ENCODE peak calls at places on chromosomes 4 and X, in eight cellular contexts. X is skeletal muscle cell, S is cardiac septum, Z is RPMI7951, Y is BJ, O is GOT3, T is cardiac muscle cell, E is T follicular helper cell. B is an unnamed sample.

GRCh38 chrX:77422886-77423648 is 24.1 kb upstream of the FGF16 start:
- DNase-seq in E (no peak), O (no peak), X (no peak), Z (no peak), Y (no peak), T (no peak), S (no peak), B (no peak)

GRCh38 chrX:150332023-150332422 is 31.1 kb upstream of the MAMLD1 start:
- DNase-seq in E (no peak), O (no peak), Y (no peak), T (no peak), X (no peak), S (no peak), Z (no peak), B (no peak)

GRCh38 chrX:72727846-72728245 is 13.7 kb upstream of the PHKA1 start:
- DNase-seq in Y (no peak), T (no peak), S (no peak), Z (no peak), O (no peak), E (no peak), X (no peak), B (no peak)

GRCh38 chrX:101973066-101973465 is 41.2 kb upstream of the ZMAT1 start:
- DNase-seq in O (no peak), Z (no peak), E (no peak), S (no peak), T (no peak), X (no peak), Y (no peak), B (no peak)

GRCh38 chr4:5995901-5996623 is 22.2 kb downstream of the C4orf50 start:
- DNase-seq in Z (no peak), S (peak), Y (no peak), O (no peak), X (no peak), E (no peak), T (no peak), B (no peak)

GRCh38 chr4:65698631-65699030 is 28.3 kb upstream of the EPHA5 start:
- DNase-seq in E (no peak), X (no peak), T (no peak), Y (no peak), O (no peak), Z (no peak), S (no peak), B (no peak)

GRCh38 chr4:163191999-163192398 is 25.3 kb upstream of the NAF1 start:
- DNase-seq in Z (no peak), S (no peak), Y (no peak), T (no peak), E (no peak), O (no peak), X (no peak), B (no peak)

GRCh38 chr4:123603165-123603564 is 206.6 kb downstream of the SPRY1 start:
- DNase-seq in T (peak), X (peak), E (no peak), Y (no peak), O (no peak), S (no peak), Z (peak), B (no peak)

GRCh38 chr4:122636697-122637096 is 15.8 kb upstream of the IL21 start:
- DNase-seq in X (no peak), O (no peak), Y (no peak), S (no peak), E (no peak), Z (no peak), T (no peak), B (no peak)

GRCh38 chrX:139738581-139738980 is 30.6 kb upstream of the MCF2 start:
- DNase-seq in T (no peak), X (no peak), S (no peak), O (no peak), Y (no peak), E (no peak), Z (peak), B (no peak)

GRCh38 chr4:17577660-17578481 is 873 bp downstream of the LAP3 start:
- DNase-seq in O (no peak), Y (no peak), Z (peak), X (no peak), S (peak), E (peak), T (peak), B (no peak)

GRCh38 chr4:110361921-110362320 is 114.0 kb upstream of the ENPEP start:
- DNase-seq in E (no peak), S (no peak), X (peak), Z (peak), Y (no peak), T (no peak), O (no peak), B (no peak)

GRCh38 chrX:37786666-37787337 is 6.9 kb downstream of the CYBB start:
- DNase-seq in Z (no peak), E (no peak), T (no peak), X (no peak), O (no peak), S (no peak), Y (no peak), B (no peak)

GRCh38 chr4:144703494-144703893 is 57.5 kb downstream of the HHIP start:
- DNase-seq in T (no peak), O (no peak), X (no peak), E (no peak), S (no peak), Y (no peak), Z (no peak), B (no peak)

GRCh38 chrX:53767544-53767943 is 81.0 kb upstream of the HUWE1 start:
- DNase-seq in X (no peak), S (no peak), O (no peak), E (no peak), Y (no peak), T (no peak), Z (no peak), B (no peak)

GRCh38 chrX:7574325-7574724 is 268.6 kb upstream of the VCX start:
- DNase-seq in O (no peak), Z (no peak), X (no peak), T (peak), E (no peak), Y (no peak), S (no peak), B (no peak)

GRCh38 chr4:165725352-165725751 is 147.7 kb upstream of the TLL1 start:
- DNase-seq in S (no peak), T (no peak), Z (no peak), E (no peak), X (no peak), O (no peak), Y (no peak), B (no peak)

GRCh38 chrX:118974088-118974907 is at the start of gene LONRF3:
- DNase-seq in O (peak), Y (no peak), E (peak), S (peak), Z (peak), T (peak), X (no peak), B (peak)

GRCh38 chr4:25367004-25367621 is 9.9 kb upstream of the ANAPC4 start:
- DNase-seq in E (no peak), X (no peak), Z (peak), S (no peak), T (peak), O (no peak), Y (no peak), B (no peak)